ENCODE peak calls at places on chromosome 11, in seven cellular contexts. Q is neuronal stem cell; J is psoas muscle; T is uterus; S is naive thymus-derived CD4-positive, alpha-beta T cell; V is DND-41; A is brain microvascular endothelial cell. L is an unnamed sample.

GRCh38 chr11:81255905-81256304 is 1477.8 kb downstream of the FAM181B start:
- DNase-seq in Q (no peak), J (no peak), T (no peak), S (no peak), V (no peak), A (no peak), L (no peak)

GRCh38 chr11:10809373-10810199 is 860 bp upstream of the EIF4G2 start:
- DNase-seq in Q (peak), J (no peak), T (peak), S (no peak), V (peak), A (peak), L (no peak)

GRCh38 chr11:118002541-118003019 is 16.4 kb downstream of the IL10RA start:
- DNase-seq in Q (peak), J (no peak), T (peak), S (no peak), V (no peak), A (no peak), L (no peak)

GRCh38 chr11:119486691-119487259 is 63.8 kb upstream of the THY1 start:
- DNase-seq in Q (no peak), J (no peak), T (peak), S (no peak), V (no peak), A (no peak), L (no peak)

GRCh38 chr11:116707250-116707649 is 65.5 kb downstream of the BUD13 start:
- DNase-seq in Q (no peak), J (no peak), T (no peak), S (no peak), V (no peak), A (no peak), L (no peak)

GRCh38 chr11:35721576-35722341 is 59.2 kb downstream of the TRIM44 start:
- DNase-seq in Q (no peak), J (no peak), T (no peak), S (no peak), V (no peak), A (no peak), L (no peak)

GRCh38 chr11:69867076-69868002 is 48.1 kb upstream of the FGF3 start:
- DNase-seq in Q (no peak), J (peak), T (no peak), S (no peak), V (no peak), A (peak), L (no peak)

GRCh38 chr11:127006311-127006710 is 5.7 kb upstream of the KIRREL3 start:
- DNase-seq in Q (no peak), J (no peak), T (no peak), S (no peak), V (no peak), A (no peak), L (no peak)

GRCh38 chr11:67483901-67484665 is 1.3 kb downstream of the AIP start:
- DNase-seq in Q (no peak), J (no peak), T (no peak), S (peak), V (peak), A (no peak), L (no peak)

GRCh38 chr11:61999141-61999975 is 31.9 kb upstream of the FTH1 start:
- DNase-seq in Q (no peak), J (no peak), T (no peak), S (no peak), V (no peak), A (no peak), L (no peak)

GRCh38 chr11:79060081-79060480 is 380.7 kb downstream of the TENM4 start:
- DNase-seq in Q (no peak), J (no peak), T (no peak), S (no peak), V (no peak), A (no peak), L (no peak)

GRCh38 chr11:15216678-15217077 is 102.0 kb downstream of the INSC start:
- DNase-seq in Q (no peak), J (no peak), T (no peak), S (no peak), V (no peak), A (no peak), L (no peak)

GRCh38 chr11:130312046-130312445 is 2.7 kb downstream of the ZBTB44 start:
- DNase-seq in Q (no peak), J (no peak), T (no peak), S (no peak), V (no peak), A (no peak), L (no peak)

GRCh38 chr11:72591023-72591422 is 83.2 kb downstream of the PDE2A start:
- DNase-seq in Q (no peak), J (no peak), T (no peak), S (no peak), V (no peak), A (no peak), L (no peak)

GRCh38 chr11:103031834-103032233 is 60.1 kb downstream of the DCUN1D5 start:
- DNase-seq in Q (no peak), J (no peak), T (no peak), S (no peak), V (no peak), A (peak), L (no peak)

GRCh38 chr11:46026616-46027293 is 94.5 kb downstream of the PHF21A start:
- DNase-seq in Q (no peak), J (no peak), T (no peak), S (no peak), V (no peak), A (peak), L (no peak)
- H3K27ac ChIP-seq in Q (no peak), J (no peak), T (no peak), S (no peak), V (no peak), A (peak), L (no peak)

DNA sequence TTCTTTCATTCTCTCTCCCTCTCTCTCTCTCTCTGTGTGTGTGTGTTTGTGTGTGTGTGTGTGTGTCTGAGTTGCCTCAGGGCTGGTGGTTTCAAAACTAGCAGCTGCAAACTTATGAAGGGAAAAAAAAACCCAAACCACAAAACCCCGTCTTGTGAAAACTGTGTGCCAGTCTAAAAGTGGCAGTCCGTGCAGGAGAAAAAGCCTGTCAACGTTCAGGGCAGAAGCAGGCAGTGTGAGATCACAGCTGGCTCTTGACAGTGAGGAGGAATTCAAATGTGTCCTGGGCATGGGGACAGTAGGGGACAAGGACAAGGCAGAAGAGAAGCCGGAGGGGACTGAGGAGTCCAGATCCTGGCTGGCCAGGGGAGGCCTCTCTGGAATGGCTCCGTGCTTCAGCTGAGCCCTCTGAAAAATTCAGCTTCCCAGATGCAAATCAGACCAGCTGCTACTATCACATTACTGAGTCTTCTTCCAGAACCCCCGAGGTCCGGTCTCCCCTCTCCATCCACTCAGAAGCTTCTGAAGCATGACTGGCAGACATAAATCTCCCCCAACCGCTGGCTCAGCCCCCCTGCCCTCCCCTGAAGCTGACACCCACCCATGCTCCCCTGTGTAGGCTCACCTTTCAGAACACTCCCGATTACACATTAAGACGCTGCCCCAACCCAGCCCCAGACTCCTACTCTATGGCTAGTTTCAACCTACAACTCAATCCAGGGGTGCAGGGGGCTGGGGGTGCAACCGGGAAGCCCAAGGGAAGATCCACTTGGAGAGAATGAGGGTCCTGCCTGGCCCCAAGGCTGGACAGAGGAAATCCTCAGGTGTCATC is 32.0 kb downstream of the FLI1 start:
- DNase-seq in Q (no peak), J (no peak), T (no peak), S (peak), V (peak), A (no peak), L (peak)
- H3K4me3 ChIP-seq in Q (no peak), J (no peak), T (no peak), S (peak), V (no peak), A (no peak), L (peak)

DNA sequence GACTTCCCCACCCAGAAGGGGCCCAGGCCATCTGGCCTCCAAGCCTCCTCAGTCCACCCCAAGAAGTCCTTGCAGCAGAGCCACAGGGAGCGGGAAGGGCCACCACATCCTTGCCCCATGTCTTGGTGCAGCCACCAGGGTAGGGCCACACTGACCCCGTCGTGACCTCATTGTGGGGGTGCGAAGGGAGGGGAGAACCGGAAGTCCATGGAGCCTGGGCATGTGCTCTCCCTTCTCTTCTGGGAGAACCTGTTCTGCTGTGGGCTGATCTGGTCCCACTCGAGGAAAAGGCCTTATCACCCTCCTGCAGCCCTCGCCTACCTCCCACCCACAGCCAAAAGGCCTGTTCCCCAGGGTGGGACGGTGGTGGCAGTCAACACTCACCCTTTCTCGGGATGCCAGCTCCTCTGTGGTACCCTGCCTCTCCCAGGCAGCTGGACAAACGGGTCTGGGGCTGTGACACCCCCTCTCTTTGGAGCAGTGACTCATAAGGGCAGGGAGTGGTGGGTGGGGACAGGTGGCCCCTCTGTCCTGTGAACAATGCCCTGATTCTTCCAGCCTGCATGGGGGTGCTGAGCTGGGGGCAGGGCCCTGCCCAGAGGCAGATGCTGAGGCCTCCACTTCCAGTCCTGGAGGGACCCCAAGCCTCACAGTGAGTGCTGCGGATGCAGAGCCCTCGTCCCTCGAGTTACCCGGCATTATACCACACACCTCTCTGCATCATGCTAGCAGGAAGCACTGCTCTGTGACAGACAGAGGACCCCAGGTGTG is 14.6 kb upstream of the CTSD start:
- DNase-seq in Q (no peak), J (no peak), T (no peak), S (no peak), V (no peak), A (no peak), L (no peak)
- H3K27ac ChIP-seq in Q (no peak), J (no peak), T (no peak), S (no peak), V (no peak), A (no peak), L (no peak)

GRCh38 chr11:33638608-33639007 is 62.0 kb downstream of the C11orf91 start:
- DNase-seq in Q (no peak), J (no peak), T (no peak), S (no peak), V (no peak), A (no peak), L (no peak)
- H3K4me3 ChIP-seq in Q (no peak), J (no peak), T (no peak), S (no peak), V (no peak), A (no peak), L (no peak)

DNA sequence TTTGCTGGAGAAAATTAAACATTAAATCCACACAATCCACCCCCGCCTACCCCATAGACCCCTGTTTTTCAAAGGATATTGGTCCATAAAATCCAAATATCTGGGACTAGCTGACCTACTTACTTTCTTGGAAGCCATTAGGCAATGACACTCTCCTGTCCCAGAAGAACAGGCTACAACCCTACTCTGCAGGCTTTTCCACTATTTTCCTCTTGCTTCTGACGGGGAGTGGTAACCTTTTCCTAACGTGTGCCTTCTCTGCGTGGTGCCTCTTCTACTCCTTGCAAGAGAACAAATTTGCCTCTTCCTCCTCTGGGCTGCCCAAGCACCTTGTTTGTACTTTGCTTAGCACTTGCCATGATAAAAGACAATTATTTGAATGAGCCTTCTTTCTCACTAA is 51.6 kb downstream of the UBASH3B start:
- DNase-seq in Q (no peak), J (no peak), T (no peak), S (no peak), V (no peak), A (no peak), L (no peak)
- H3K27ac ChIP-seq in Q (no peak), J (no peak), T (no peak), S (no peak), V (peak), A (peak), L (no peak)

DNA sequence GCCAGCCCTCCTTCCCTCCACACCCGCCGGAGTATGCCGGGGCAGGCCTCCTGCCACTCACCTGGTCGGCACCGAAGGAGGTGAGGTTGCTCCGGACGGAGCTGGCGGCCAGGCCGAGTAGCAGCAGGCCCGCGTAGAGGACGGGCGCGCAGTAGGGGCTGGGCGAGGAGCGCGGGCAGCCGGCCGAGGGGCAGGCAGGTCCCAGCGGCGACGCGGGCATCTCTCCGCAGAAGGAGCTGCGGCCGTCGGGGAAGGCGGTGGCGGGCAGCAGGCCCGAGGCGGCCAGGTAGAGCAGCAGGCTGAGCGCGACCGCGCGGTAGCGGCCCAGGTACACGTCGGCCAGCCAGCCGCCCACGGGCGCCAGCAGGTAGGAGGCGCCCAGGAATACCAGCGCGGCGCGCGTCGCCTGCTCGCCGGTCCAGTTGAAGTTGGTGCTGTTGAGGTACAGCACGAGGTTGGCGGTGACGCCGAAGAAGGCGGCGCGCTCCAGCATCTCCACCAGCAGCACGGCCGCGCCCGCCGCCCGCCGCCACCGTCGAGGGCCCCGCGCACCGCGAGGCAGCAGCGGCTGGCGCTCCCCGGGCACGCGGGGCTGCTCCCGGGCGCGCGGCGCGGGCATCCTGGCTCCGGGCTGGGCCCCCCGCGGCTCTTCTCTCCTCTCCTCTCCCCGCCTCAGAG is 904 bp downstream of the SLC15A3 start:
- DNase-seq in Q (no peak), J (no peak), T (no peak), S (peak), V (no peak), A (no peak), L (no peak)
- H3K4me3 ChIP-seq in Q (no peak), J (peak), T (peak), S (peak), V (no peak), A (no peak), L (no peak)

GRCh38 chr11:8757047-8757446 is 74.5 kb downstream of the RPL27A start:
- DNase-seq in Q (no peak), J (no peak), T (no peak), S (no peak), V (no peak), A (no peak), L (no peak)

GRCh38 chr11:8759634-8760033 is 77.0 kb downstream of the RPL27A start:
- DNase-seq in Q (no peak), J (peak), T (peak), S (no peak), V (no peak), A (no peak), L (no peak)

GRCh38 chr11:8760896-8761295 is 78.3 kb downstream of the RPL27A start:
- DNase-seq in Q (no peak), J (no peak), T (no peak), S (no peak), V (no peak), A (no peak), L (no peak)

GRCh38 chr11:8757533-8757932 is 74.9 kb downstream of the RPL27A start:
- DNase-seq in Q (no peak), J (no peak), T (no peak), S (no peak), V (no peak), A (no peak), L (no peak)

GRCh38 chr11:8758619-8759169 is 76.1 kb downstream of the RPL27A start:
- DNase-seq in Q (no peak), J (no peak), T (no peak), S (no peak), V (no peak), A (no peak), L (no peak)
- H3K27ac ChIP-seq in Q (no peak), J (peak), T (peak), S (no peak), V (no peak), A (no peak), L (no peak)

GRCh38 chr11:18699269-18699596 is 654 bp downstream of the TMEM86A start:
- DNase-seq in Q (no peak), J (no peak), T (no peak), S (no peak), V (no peak), A (no peak), L (no peak)

GRCh38 chr11:18700872-18701271 is 2.3 kb downstream of the TMEM86A start:
- DNase-seq in Q (no peak), J (no peak), T (no peak), S (no peak), V (no peak), A (no peak), L (no peak)

GRCh38 chr11:18700375-18700774 is 1.8 kb downstream of the TMEM86A start:
- DNase-seq in Q (no peak), J (no peak), T (no peak), S (no peak), V (peak), A (no peak), L (no peak)

GRCh38 chr11:18698341-18699268 is at the start of gene TMEM86A:
- DNase-seq in Q (peak), J (peak), T (peak), S (peak), V (peak), A (peak), L (peak)

GRCh38 chr11:18699848-18700261 is 1.3 kb downstream of the TMEM86A start:
- DNase-seq in Q (no peak), J (no peak), T (no peak), S (no peak), V (no peak), A (no peak), L (no peak)
- H3K4me3 ChIP-seq in Q (peak), J (peak), T (peak), S (no peak), V (no peak), A (no peak), L (no peak)

L was measured in effector memory CD4-positive, alpha-beta T cell.